ENCODE peak calls at places on chromosomes 12 and 14, in eight cellular contexts. N is psoas muscle; R is right lobe of liver; F is A549; E is effector memory CD4-positive, alpha-beta T cell; Y is iPS DF 6.9; U is GM23338; X is transverse colon. P is an unnamed sample.

GRCh38 chr12:79128956-79129355 is 264.4 kb downstream of the SYT1 start:
- DNase-seq in R (no peak), N (no peak), F (no peak), Y (no peak), U (no peak), X (no peak), E (no peak), P (peak; percentile 40)

GRCh38 chr12:91367234-91367849 is 184.7 kb upstream of the DCN start:
- DNase-seq in F (peak; percentile 23), N (no peak), X (no peak), U (no peak), E (no peak), R (no peak), Y (no peak), P (peak; percentile 46)

GRCh38 chr14:93017341-93017797 is 94.4 kb downstream of the CHGA start:
- DNase-seq in Y (no peak), R (peak; percentile 98), E (no peak), F (no peak), U (no peak), X (no peak), N (peak; percentile 90), P (no peak)

GRCh38 chr12:49627752-49628360 is 4.5 kb downstream of the PRPF40B start:
- DNase-seq in N (no peak), Y (no peak), E (no peak), R (no peak), U (no peak), X (no peak), F (no peak), P (peak; percentile 72)

GRCh38 chr14:77375973-77376372 is 921 bp downstream of the TMED8 start:
- DNase-seq in Y (no peak), N (no peak), X (no peak), F (no peak), R (no peak), U (no peak), E (no peak), P (no peak)

GRCh38 chr14:80572666-80573065 is 361.4 kb upstream of the DIO2 start:
- DNase-seq in R (no peak), F (no peak), E (no peak), U (peak; percentile 54), X (no peak), Y (no peak), N (no peak), P (no peak)

GRCh38 chr12:5808956-5809355 is 136.1 kb downstream of the ANO2 start:
- DNase-seq in X (no peak), U (no peak), E (no peak), R (no peak), N (no peak), F (no peak), Y (no peak), P (peak; percentile 60)

GRCh38 chr12:54368709-54369596 is 4.7 kb upstream of the GPR84 start:
- DNase-seq in E (peak; percentile 75), N (peak; percentile 96), F (peak; percentile 82), Y (no peak), X (peak; percentile 93), U (peak; percentile 91), R (peak; percentile 86), P (peak; percentile 77)

GRCh38 chr12:124344526-124344925 is 49.6 kb downstream of the RFLNA start:
- DNase-seq in N (no peak), X (no peak), F (no peak), Y (no peak), E (no peak), R (no peak), U (no peak), P (no peak)

GRCh38 chr12:39102474-39103209 is 197.3 kb upstream of the CPNE8 start:
- DNase-seq in F (no peak), Y (no peak), E (no peak), U (no peak), R (no peak), X (no peak), N (no peak), P (peak; percentile 91)

GRCh38 chr12:103877934-103878510 is 37.0 kb upstream of the NT5DC3 start:
- DNase-seq in E (peak; percentile 21), F (peak; percentile 82), Y (peak; percentile 35), X (peak; percentile 63), R (peak; percentile 59), U (peak; percentile 90), N (peak; percentile 58), P (peak; percentile 69)

GRCh38 chr12:3362751-3363150 is 128.3 kb upstream of the PRMT8 start:
- DNase-seq in Y (no peak), R (peak; percentile 13), N (no peak), U (no peak), X (no peak), E (no peak), F (no peak), P (no peak)

GRCh38 chr12:28578833-28579252 is 388.6 kb downstream of the CCDC91 start:
- DNase-seq in E (no peak), U (no peak), R (no peak), F (no peak), N (no peak), X (no peak), Y (no peak), P (no peak)

GRCh38 chr12:57240926-57241555 is 9.9 kb downstream of the STAC3 start:
- DNase-seq in F (no peak), Y (no peak), U (peak; percentile 81), X (peak; percentile 28), R (no peak), E (no peak), N (peak; percentile 71), P (peak; percentile 33)

GRCh38 chr12:75960086-75960910 is 71.3 kb downstream of the PHLDA1 start:
- DNase-seq in U (peak; percentile 89), R (no peak), E (no peak), X (peak; percentile 39), N (no peak), F (no peak), Y (peak; percentile 68), P (no peak)

GRCh38 chr12:25866586-25867378 is 91.7 kb upstream of the RASSF8 start:
- DNase-seq in R (no peak), E (no peak), Y (no peak), U (no peak), N (no peak), F (no peak), X (no peak), P (peak; percentile 5)

GRCh38 chr12:25864287-25864686 is 94.2 kb upstream of the RASSF8 start:
- DNase-seq in U (no peak), E (no peak), X (no peak), F (no peak), Y (no peak), R (no peak), N (no peak), P (peak; percentile 59)

GRCh38 chr12:25859976-25860375 is 98.5 kb upstream of the RASSF8 start:
- DNase-seq in X (no peak), R (no peak), E (no peak), U (no peak), Y (no peak), F (no peak), N (no peak), P (no peak)

GRCh38 chr12:25855716-25856115 is 102.8 kb upstream of the RASSF8 start:
- DNase-seq in Y (no peak), F (no peak), X (no peak), N (no peak), U (no peak), R (no peak), E (no peak), P (peak; percentile 65)

GRCh38 chr12:25861226-25861625 is 97.3 kb upstream of the RASSF8 start:
- DNase-seq in U (no peak), X (no peak), F (no peak), E (no peak), R (no peak), Y (no peak), N (no peak), P (no peak)
- H3K4me3 ChIP-seq in U (no peak overlapping the region), X (no peak overlapping the region), F (no peak overlapping the region), E (no peak overlapping the region), R (no peak overlapping the region), Y (no peak overlapping the region), N (no peak overlapping the region), P (no peak overlapping the region)

GRCh38 chr14:96423446-96424103 is 31.6 kb downstream of the AK7 start:
- DNase-seq in U (no peak), X (no peak), F (no peak), E (no peak), R (no peak), N (no peak), Y (no peak), P (no peak)
- H3K4me3 ChIP-seq in U (peak overlapping the region; percentile 31), X (peak overlapping the region; percentile 12), F (peak overlapping the region; percentile 41), E (peak overlapping the region; percentile 44), R (peak overlapping the region; percentile 51), N (peak overlapping the region; percentile 59), Y (no peak overlapping the region), P (no peak overlapping the region)

GRCh38 chr14:99602788-99603415 is 1.1 kb downstream of the CCDC85C start:
- DNase-seq in N (no peak), Y (no peak), U (peak; percentile 48), F (no peak), R (no peak), X (no peak), E (no peak), P (no peak)

GRCh38 chr14:99599440-99599839 is 4.6 kb downstream of the CCDC85C start:
- DNase-seq in F (no peak), R (no peak), E (no peak), X (no peak), U (no peak), Y (no peak), N (no peak), P (no peak)

GRCh38 chr14:99600232-99600888 is 3.6 kb downstream of the CCDC85C start:
- DNase-seq in U (no peak), E (no peak), Y (no peak), X (no peak), N (no peak), R (no peak), F (no peak), P (no peak)

GRCh38 chr14:99602054-99602787 is 1.8 kb downstream of the CCDC85C start:
- DNase-seq in U (no peak), Y (no peak), X (peak; percentile 73), N (no peak), R (peak; percentile 86), E (no peak), F (no peak), P (peak; percentile 43)

GRCh38 chr14:99601301-99601945 is 2.6 kb downstream of the CCDC85C start:
- DNase-seq in Y (no peak), R (peak; percentile 87), X (peak; percentile 54), U (no peak), N (no peak), F (no peak), E (no peak), P (peak; percentile 70)
- H3K4me3 ChIP-seq in Y (no peak overlapping the region), R (peak overlapping the region; percentile 63), X (peak overlapping the region; percentile 8), U (peak overlapping the region; percentile 69), N (peak overlapping the region; percentile 68), F (peak overlapping the region; percentile 81), E (no peak overlapping the region), P (peak overlapping the region; percentile 54)

DNA sequence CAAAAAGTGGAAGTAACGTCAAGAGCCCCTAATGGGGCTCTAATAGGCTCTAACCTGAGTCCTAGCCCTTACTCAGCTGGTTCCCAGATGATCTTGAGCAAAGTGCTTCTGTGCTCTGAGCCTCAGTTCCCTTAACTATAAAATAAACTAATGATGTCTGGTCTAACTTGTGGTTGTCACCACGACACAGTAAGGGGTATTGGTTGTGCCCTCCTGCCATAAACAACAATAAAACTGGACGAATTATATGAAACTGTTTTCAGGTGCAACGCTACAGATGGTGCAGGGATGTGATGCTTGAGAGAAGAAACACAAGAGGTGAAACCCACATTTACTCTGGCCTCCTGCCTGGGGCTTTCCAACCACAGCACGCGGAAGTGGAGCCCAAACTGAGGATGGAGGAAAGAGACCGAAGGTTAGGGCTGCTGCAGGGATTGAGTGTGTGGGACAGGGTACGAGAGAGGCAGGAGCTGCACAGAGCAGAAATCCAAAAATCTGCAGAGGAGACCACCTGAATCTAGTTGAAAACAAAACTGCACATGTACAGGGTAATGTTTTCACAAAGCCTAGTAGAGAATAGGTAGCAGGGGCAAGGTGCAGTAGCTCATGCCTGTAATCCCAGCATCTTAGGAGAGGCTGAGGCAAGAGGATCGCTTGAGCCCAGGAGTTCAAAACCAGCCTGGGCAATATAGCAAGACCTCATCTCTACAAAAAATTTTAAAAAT is 45.6 kb upstream of the BCL2L14 start:
- DNase-seq in Y (no peak), E (no peak), F (no peak), X (peak; percentile 74), R (no peak), U (no peak), N (no peak), P (no peak)
- H3K4me3 ChIP-seq in Y (no peak overlapping the region), E (no peak overlapping the region), F (no peak overlapping the region), X (no peak overlapping the region), R (no peak overlapping the region), U (no peak overlapping the region), N (no peak overlapping the region), P (no peak overlapping the region)